ENCODE peak calls at places on chromosomes 4 and X, in five cellular contexts. R, Y, V, B and Z are unnamed samples.

GRCh38 chrX:35098419-35098818 is 155.8 kb downstream of the FAM47B start:
- DNase-seq in R (no peak), Y (no peak), V (no peak), B (no peak), Z (no peak)

GRCh38 chrX:134236690-134237362 is at the start of gene CCDC160:
- DNase-seq in R (peak; percentile 7), Y (no peak), V (peak; percentile 17), B (no peak), Z (peak; percentile 52)

GRCh38 chr4:6227412-6228157 is 27.2 kb upstream of the JAKMIP1 start:
- DNase-seq in R (no peak), Y (no peak), V (no peak), B (no peak), Z (no peak)

GRCh38 chr4:140222175-140222574 is 68.2 kb upstream of the MAML3 start:
- DNase-seq in R (no peak), Y (no peak), V (no peak), B (no peak), Z (no peak)

GRCh38 chr4:100907465-100908454 is 389.9 kb upstream of the EMCN start:
- DNase-seq in R (peak; percentile 31), Y (no peak), V (no peak), B (no peak), Z (peak; percentile 46)

GRCh38 chr4:91990726-91991125 is 313.0 kb upstream of the GRID2 start:
- DNase-seq in R (no peak), Y (no peak), V (no peak), B (no peak), Z (no peak)

GRCh38 chr4:151340751-151341385 is 15.5 kb upstream of the SH3D19 start:
- DNase-seq in R (no peak), Y (no peak), V (no peak), B (no peak), Z (no peak)

GRCh38 chr4:140012688-140013087 is 141.3 kb downstream of the MAML3 start:
- DNase-seq in R (peak; percentile 93), Y (peak; percentile 65), V (peak; percentile 81), B (no peak), Z (peak; percentile 74)

GRCh38 chr4:182140547-182140946 is 102.7 kb upstream of the TENM3 start:
- DNase-seq in R (no peak), Y (no peak), V (no peak), B (no peak), Z (no peak)

GRCh38 chr4:38618510-38618909 is 45.5 kb upstream of the KLF3 start:
- DNase-seq in R (no peak), Y (no peak), V (no peak), B (no peak), Z (no peak)

GRCh38 chr4:156838761-156839160 is 132.8 kb downstream of the PDGFC start:
- DNase-seq in R (no peak), Y (no peak), V (no peak), B (no peak), Z (no peak)

GRCh38 chrX:63299596-63299995 is 51.5 kb downstream of the SPIN4 start:
- DNase-seq in R (no peak), Y (no peak), V (no peak), B (no peak), Z (no peak)

GRCh38 chrX:71909956-71910355 is 689 bp upstream of the NHSL2 start:
- DNase-seq in R (peak; percentile 31), Y (no peak), V (no peak), B (no peak), Z (no peak)

GRCh38 chrX:15430584-15430983 is 46.4 kb upstream of the VEGFD start:
- DNase-seq in R (no peak), Y (no peak), V (no peak), B (no peak), Z (no peak)

GRCh38 chr4:7041851-7042696 is 1.1 kb upstream of the TADA2B start:
- DNase-seq in R (no peak), Y (no peak), V (peak; percentile 14), B (peak; percentile 59), Z (no peak)

GRCh38 chr4:12723849-12724447 is 760.2 kb downstream of the RAB28 start:
- DNase-seq in R (no peak), Y (no peak), V (no peak), B (no peak), Z (no peak)

GRCh38 chrX:78838709-78839108 is 91.2 kb downstream of the LPAR4 start:
- DNase-seq in R (no peak), Y (no peak), V (no peak), B (no peak), Z (no peak)

GRCh38 chrX:50117477-50117876 is 83.3 kb downstream of the AKAP4 start:
- DNase-seq in R (no peak), Y (no peak), V (no peak), B (no peak), Z (no peak)

GRCh38 chr4:150310159-150310895 is 232.1 kb downstream of the DCLK2 start:
- DNase-seq in R (no peak), Y (no peak), V (no peak), B (no peak), Z (no peak)

GRCh38 chrX:118528089-118528753 is 32.6 kb downstream of the DOCK11 start:
- DNase-seq in R (no peak), Y (no peak), V (no peak), B (peak; percentile 15), Z (no peak)

GRCh38 chr4:39230462-39230861 is 48.1 kb downstream of the WDR19 start:
- DNase-seq in R (no peak), Y (no peak), V (no peak), B (no peak), Z (no peak)

GRCh38 chr4:53695540-53696463 is 104.5 kb upstream of the LNX1 start:
- DNase-seq in R (no peak), Y (no peak), V (no peak), B (no peak), Z (no peak)

GRCh38 chrX:94524867-94525266 is 850.9 kb downstream of the FAM133A start:
- DNase-seq in R (no peak), Y (no peak), V (no peak), B (no peak), Z (no peak)

GRCh38 chrX:49270249-49270921 is 792 bp downstream of the PPP1R3F start:
- DNase-seq in R (peak; percentile 5), Y (no peak), V (no peak), B (no peak), Z (no peak)

GRCh38 chr4:130185123-130185522 is 1089.2 kb downstream of the C4orf33 start:
- DNase-seq in R (no peak), Y (no peak), V (no peak), B (no peak), Z (no peak)

GRCh38 chr4:7477695-7478094 is 43.0 kb upstream of the PSAPL1 start:
- DNase-seq in R (no peak), Y (no peak), V (no peak), B (no peak), Z (no peak)

GRCh38 chr4:159071178-159071968 is 31.5 kb upstream of the RAPGEF2 start:
- DNase-seq in R (peak; percentile 39), Y (peak; percentile 20), V (no peak), B (no peak), Z (peak; percentile 40)

GRCh38 chr4:122045533-122045932 is 93.7 kb upstream of the TRPC3 start:
- DNase-seq in R (peak; percentile 51), Y (peak; percentile 85), V (peak; percentile 75), B (no peak), Z (peak; percentile 76)

GRCh38 chrX:13101439-13102139 is 57.2 kb upstream of the FAM9C start:
- DNase-seq in R (peak; percentile 96), Y (no peak), V (no peak), B (no peak), Z (peak; percentile 72)

GRCh38 chr4:129403848-129404247 is 307.9 kb downstream of the C4orf33 start:
- DNase-seq in R (no peak), Y (no peak), V (no peak), B (no peak), Z (no peak)

GRCh38 chr4:172786039-172786792 is 382.4 kb upstream of the GALNT7 start:
- DNase-seq in R (no peak), Y (no peak), V (no peak), B (no peak), Z (no peak)

GRCh38 chrX:115284877-115285276 is 4.6 kb upstream of the LUZP4 start:
- DNase-seq in R (no peak), Y (no peak), V (no peak), B (no peak), Z (no peak)

GRCh38 chr4:89837385-89837995 is 529 bp upstream of the SNCA start:
- DNase-seq in R (peak; percentile 2), Y (no peak), V (peak; percentile 34), B (no peak), Z (no peak)

GRCh38 chr4:84726356-84726755 is 143.4 kb downstream of the CDS1 start:
- DNase-seq in R (no peak), Y (no peak), V (no peak), B (no peak), Z (no peak)